ENCODE peak calls at places on chromosome 2, in five cellular contexts. A is SJSA1; G is Calu3; F is GM12865; E is naive thymus-derived CD8-positive, alpha-beta T cell. W is an unnamed sample.

GRCh38 chr2:65944213-65944612 is 490.7 kb upstream of the MEIS1 start:
- DNase-seq in A (no peak), G (no peak), F (no peak), E (no peak), W (no peak)

GRCh38 chr2:33785201-33786106 is 186.4 kb upstream of the FAM98A start:
- DNase-seq in A (no peak), G (no peak), F (peak; percentile 55), E (no peak), W (peak; percentile 72)

GRCh38 chr2:189566046-189566445 is 14.5 kb downstream of the SLC40A1 start:
- DNase-seq in A (no peak), G (no peak), F (no peak), E (no peak), W (peak; percentile 58)

GRCh38 chr2:203636896-203637818 is 69.3 kb upstream of the CD28 start:
- DNase-seq in A (no peak), G (no peak), F (no peak), E (no peak), W (peak; percentile 40)

GRCh38 chr2:69211111-69211510 is 175.9 kb downstream of the GFPT1 start:
- DNase-seq in A (no peak), G (no peak), F (no peak), E (no peak), W (no peak)

GRCh38 chr2:127558911-127559310 is 23.4 kb downstream of the MYO7B start:
- DNase-seq in A (no peak), G (no peak), F (no peak), E (no peak), W (no peak)

GRCh38 chr2:211879323-211879722 is 659.3 kb downstream of the ERBB4 start:
- DNase-seq in A (no peak), G (peak; percentile 4), F (peak; percentile 5), E (no peak), W (peak; percentile 6)

GRCh38 chr2:50591021-50591420 is 440.9 kb downstream of the NRXN1 start:
- DNase-seq in A (no peak), G (no peak), F (no peak), E (no peak), W (no peak)

GRCh38 chr2:112482309-112483046 is 522 bp downstream of the TTL start:
- DNase-seq in A (peak; percentile 60), G (peak; percentile 34), F (peak; percentile 42), E (peak; percentile 9), W (peak; percentile 62)

GRCh38 chr2:207474871-207475485 is 54.8 kb upstream of the CREB1 start:
- DNase-seq in A (peak; percentile 59), G (peak; percentile 48), F (peak; percentile 59), E (peak; percentile 50), W (peak; percentile 78)

GRCh38 chr2:74226648-74227213 is 28.3 kb downstream of the MTHFD2 start:
- DNase-seq in A (no peak), G (no peak), F (no peak), E (no peak), W (no peak)

GRCh38 chr2:8872821-8873432 is 35.5 kb upstream of the KIDINS220 start:
- DNase-seq in A (peak; percentile 31), G (peak; percentile 11), F (peak; percentile 54), E (no peak), W (peak; percentile 63)

GRCh38 chr2:121429927-121430511 is 100.7 kb upstream of the RNU4ATAC start:
- DNase-seq in A (no peak), G (no peak), F (no peak), E (no peak), W (no peak)

GRCh38 chr2:12702661-12703121 is 14.0 kb upstream of the TRIB2 start:
- DNase-seq in A (peak; percentile 56), G (peak; percentile 43), F (no peak), E (no peak), W (peak; percentile 89)

GRCh38 chr2:29322011-29322410 is 206.8 kb downstream of the CLIP4 start:
- DNase-seq in A (no peak), G (no peak), F (peak; percentile 42), E (no peak), W (peak; percentile 73)

GRCh38 chr2:113861740-113862139 is 28.1 kb upstream of the ACTR3 start:
- DNase-seq in A (no peak), G (no peak), F (no peak), E (no peak), W (no peak)

GRCh38 chr2:188314314-188315054 is 22.8 kb downstream of the GULP1 start:
- DNase-seq in A (peak; percentile 33), G (no peak), F (no peak), E (no peak), W (peak; percentile 88)

GRCh38 chr2:221817052-221817451 is 244.9 kb upstream of the EPHA4 start:
- DNase-seq in A (no peak), G (no peak), F (no peak), E (no peak), W (peak; percentile 79)

GRCh38 chr2:47169784-47170183 is 14.7 kb upstream of the STPG4 start:
- DNase-seq in A (no peak), G (no peak), F (no peak), E (no peak), W (no peak)

GRCh38 chr2:57758686-57759085 is 287.9 kb upstream of the VRK2 start:
- DNase-seq in A (no peak), G (no peak), F (no peak), E (no peak), W (no peak)

GRCh38 chr2:236715511-236715961 is 145.9 kb downstream of the ACKR3 start:
- DNase-seq in A (peak; percentile 96), G (no peak), F (no peak), E (no peak), W (peak; percentile 34)

GRCh38 chr2:20108655-20109396 is 57.4 kb upstream of the LAPTM4A start:
- DNase-seq in A (no peak), G (peak; percentile 41), F (no peak), E (no peak), W (no peak)

GRCh38 chr2:289362-290089 is 1.6 kb upstream of the ALKAL2 start:
- DNase-seq in A (no peak), G (peak; percentile 25), F (no peak), E (no peak), W (peak; percentile 9)

GRCh38 chr2:48946444-48947048 is 191.0 kb upstream of the LHCGR start:
- DNase-seq in A (peak; percentile 25), G (peak; percentile 47), F (peak; percentile 68), E (peak; percentile 26), W (peak; percentile 50)

GRCh38 chr2:220078439-220078838 is 451.0 kb downstream of the SLC4A3 start:
- DNase-seq in A (no peak), G (no peak), F (no peak), E (no peak), W (peak; percentile 79)

GRCh38 chr2:40224321-40224720 is 227.6 kb downstream of the SLC8A1 start:
- DNase-seq in A (no peak), G (no peak), F (no peak), E (no peak), W (no peak)

GRCh38 chr2:193627187-193627917 is 1432.6 kb upstream of the TMEFF2 start:
- DNase-seq in A (no peak), G (peak; percentile 2), F (no peak), E (no peak), W (no peak)

GRCh38 chr2:70141754-70142589 is 48.8 kb downstream of the C2orf42 start:
- DNase-seq in A (peak; percentile 57), G (peak; percentile 79), F (no peak), E (peak; percentile 59), W (peak; percentile 45)

GRCh38 chr2:172460780-172461201 is 33.4 kb downstream of the ITGA6 start:
- DNase-seq in A (peak; percentile 31), G (no peak), F (no peak), E (no peak), W (no peak)

GRCh38 chr2:191746809-191747208 is 68.9 kb downstream of the NABP1 start:
- DNase-seq in A (no peak), G (no peak), F (no peak), E (no peak), W (peak; percentile 84)

GRCh38 chr2:38073211-38074005 is 2.5 kb downstream of the CYP1B1 start:
- DNase-seq in A (no peak), G (no peak), F (no peak), E (no peak), W (peak; percentile 21)

GRCh38 chr2:39736593-39736992 is 42.5 kb downstream of the THUMPD2 start:
- DNase-seq in A (peak; percentile 84), G (no peak), F (no peak), E (no peak), W (peak; percentile 99)

GRCh38 chr2:54454922-54455583 is 1.1 kb upstream of the SPTBN1 start:
- DNase-seq in A (peak; percentile 14), G (peak; percentile 23), F (no peak), E (no peak), W (no peak)

GRCh38 chr2:43105586-43106562 is 120.5 kb downstream of the ZFP36L2 start:
- DNase-seq in A (no peak), G (peak; percentile 33), F (peak; percentile 61), E (no peak), W (peak; percentile 59)